ENCODE peak calls at places on chromosome 20, in four cellular contexts. F is GM12878, W is K562, Q is HL-60. A is an unnamed sample.

GRCh38 chr20:40286991-40287531 is 402.0 kb downstream of the MAFB start:
- DNase-seq in W (no peak), Q (no peak), F (no peak), A (no peak)

GRCh38 chr20:1872456-1873183 is 22.6 kb upstream of the SIRPA start:
- DNase-seq in W (no peak), Q (no peak), F (no peak), A (no peak)

GRCh38 chr20:38829296-38829875 is 23.9 kb downstream of the PPP1R16B start:
- DNase-seq in W (no peak), Q (no peak), F (no peak), A (no peak)

GRCh38 chr20:29878777-29879442 is 1378.6 kb upstream of the DEFB115 start:
- DNase-seq in Q (no peak), F (no peak), W (no peak), A (no peak)

GRCh38 chr20:23082846-23083552 is 3.1 kb downstream of the CD93 start:
- DNase-seq in W (no peak), F (no peak), Q (peak), A (no peak)

GRCh38 chr20:33249456-33249855 is 13.7 kb downstream of the BPIFA1 start:
- DNase-seq in Q (no peak), W (no peak), F (no peak), A (no peak)

GRCh38 chr20:62370115-62370806 is 3.1 kb upstream of the LAMA5 start:
- DNase-seq in Q (no peak), F (no peak), W (peak), A (no peak)

GRCh38 chr20:53865905-53866786 is 204.2 kb downstream of the BCAS1 start:
- DNase-seq in W (no peak), F (no peak), Q (no peak), A (no peak)

GRCh38 chr20:11453430-11453829 is 464.3 kb upstream of the BTBD3 start:
- DNase-seq in F (no peak), Q (peak), W (no peak), A (no peak)
- TF ChIP-seq SPI1 in F (no peak), Q (no peak), W (no peak), A (no peak)

GRCh38 chr20:45951474-45951873 is 17.0 kb downstream of the PCIF1 start:
- DNase-seq in W (no peak), F (no peak), Q (no peak), A (no peak)
- TF ChIP-seq SPI1 in W (no peak), F (no peak), Q (no peak), A (no peak)

DNA sequence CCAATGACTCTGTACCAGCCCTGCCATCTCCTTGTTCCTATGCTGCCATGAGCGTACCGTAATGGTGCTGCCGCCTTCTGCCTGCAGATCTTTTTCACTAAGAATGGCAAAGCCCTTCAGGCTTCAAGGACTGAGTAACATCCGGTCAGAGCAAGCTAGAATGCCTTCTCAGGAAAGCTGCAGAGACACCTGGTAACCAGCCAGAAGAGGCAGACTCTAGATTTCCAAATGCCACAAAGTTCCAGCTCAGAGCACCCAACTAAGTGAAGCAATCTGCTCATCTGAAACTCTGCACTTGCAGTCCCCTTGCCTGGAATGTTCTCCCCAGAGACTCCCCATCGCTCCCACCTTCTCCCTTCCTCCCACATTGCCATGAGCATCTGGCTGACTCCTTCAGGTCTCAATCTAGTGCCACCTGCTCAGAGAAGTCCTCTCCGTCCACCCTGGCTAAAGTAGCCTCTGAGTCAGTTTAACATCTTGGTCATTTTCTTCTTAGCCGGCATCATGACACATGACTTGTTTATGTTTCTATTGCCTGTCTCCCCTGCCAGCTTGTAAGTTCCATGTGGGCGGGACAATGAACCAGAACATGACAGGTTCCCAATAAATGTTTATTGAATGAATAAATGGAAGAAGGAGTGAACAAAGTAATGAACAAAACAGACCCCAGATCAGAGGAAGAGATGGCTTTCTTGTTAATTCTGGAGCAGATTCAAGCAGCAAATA is 6.9 kb upstream of the OCSTAMP start:
- DNase-seq in Q (no peak), F (no peak), W (no peak), A (no peak)
- TF ChIP-seq SPI1 in Q (no peak), F (no peak), W (no peak), A (no peak)

DNA sequence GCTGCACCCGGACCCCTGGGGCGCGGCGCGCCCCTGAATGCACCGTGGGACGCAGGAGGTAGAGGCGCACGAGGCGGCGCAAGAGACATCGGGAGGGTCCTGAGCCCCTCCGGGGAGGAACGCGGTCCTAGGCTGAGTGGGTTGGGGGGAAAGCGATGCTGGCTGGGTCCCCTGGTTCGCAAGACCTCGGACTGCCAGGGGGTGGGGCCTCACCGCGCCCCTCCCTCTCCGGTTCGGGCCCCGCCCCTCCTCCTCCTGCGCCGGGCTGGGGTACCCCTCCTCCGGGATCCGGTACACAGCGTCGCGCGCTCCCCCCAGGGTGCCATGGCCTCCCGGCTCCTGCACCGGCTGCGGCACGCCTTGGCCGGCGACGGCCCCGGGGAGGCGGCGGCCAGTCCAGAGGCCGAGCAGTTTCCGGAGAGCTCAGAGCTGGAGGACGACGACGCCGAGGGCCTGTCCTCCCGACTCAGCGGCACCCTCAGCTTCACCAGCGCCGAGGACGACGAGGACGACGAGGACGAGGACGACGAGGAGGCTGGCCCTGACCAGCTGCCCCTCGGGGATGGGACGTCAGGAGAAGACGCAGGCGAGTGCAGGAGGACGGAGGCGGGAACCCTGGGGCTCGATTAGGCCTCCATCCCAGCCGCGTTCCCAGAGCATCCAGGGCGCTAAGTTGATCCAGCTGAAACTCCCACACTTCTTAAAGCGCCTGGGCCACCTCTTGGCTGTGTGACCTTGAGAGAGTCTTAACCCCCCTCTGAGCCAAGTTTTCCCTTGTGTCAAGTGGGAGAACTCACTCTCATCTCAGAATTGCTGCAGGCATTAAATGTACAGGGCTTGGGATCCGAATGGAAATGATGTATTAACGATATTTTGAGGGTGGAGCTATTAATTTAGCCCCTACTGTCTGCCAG is 541 bp downstream of the SNX21 start:
- DNase-seq in Q (no peak), F (no peak), W (peak), A (peak)
- TF ChIP-seq SPI1 in Q (no peak), F (no peak), W (no peak), A (no peak)

GRCh38 chr20:34675993-34676641 is 775 bp downstream of the PIGU start:
- DNase-seq in F (no peak), W (no peak), Q (no peak), A (no peak)
- TF ChIP-seq SPI1 in F (no peak), W (no peak), Q (no peak), A (no peak)

A was measured in GM12891.